ENCODE peak calls at places on chromosomes 4 and X, in nine cellular contexts. Z is stomach; F is CD4-positive, alpha-beta T cell; R is fibroblast of the aortic adventitia; G is GM13977; K is GM13976; Y is left ventricle myocardium inferior; H is HFFc6; T is heart left ventricle. S is an unnamed sample.

GRCh38 chr4:147108409-147108808 is 162.7 kb upstream of the TTC29 start:
- DNase-seq in Z (no peak), F (no peak), R (peak), G (no peak), K (no peak), Y (no peak), H (peak), T (no peak), S (no peak)

GRCh38 chrX:7876957-7877356 is 34.0 kb downstream of the VCX start:
- DNase-seq in Z (no peak), F (no peak), R (no peak), G (no peak), K (no peak), Y (no peak), H (no peak), T (no peak), S (no peak)

GRCh38 chr4:35138449-35138848 is 1105.9 kb downstream of the ARAP2 start:
- DNase-seq in Z (no peak), F (no peak), R (no peak), G (no peak), K (no peak), Y (no peak), H (no peak), T (no peak), S (no peak)

GRCh38 chr4:3421470-3421869 is 20.3 kb upstream of the HGFAC start:
- DNase-seq in Z (no peak), F (no peak), R (no peak), G (no peak), K (no peak), Y (no peak), H (no peak), T (peak), S (no peak)

GRCh38 chrX:28398352-28398751 is 188.9 kb upstream of the IL1RAPL1 start:
- DNase-seq in Z (no peak), F (no peak), R (no peak), G (no peak), K (no peak), Y (no peak), H (no peak), T (no peak), S (no peak)

GRCh38 chr4:173834151-173834550 is 304.1 kb upstream of the HAND2 start:
- DNase-seq in Z (no peak), F (no peak), R (peak), G (no peak), K (no peak), Y (no peak), H (no peak), T (no peak), S (no peak)

GRCh38 chrX:30308263-30309138 is 689 bp downstream of the NR0B1 start:
- DNase-seq in Z (no peak), F (no peak), R (no peak), G (peak), K (peak), Y (no peak), H (no peak), T (no peak), S (no peak)

GRCh38 chr4:15457401-15458201 is 12.1 kb upstream of the CC2D2A start:
- DNase-seq in Z (no peak), F (no peak), R (peak), G (peak), K (peak), Y (no peak), H (peak), T (no peak), S (no peak)

GRCh38 chr4:109699553-109700225 is 3.6 kb downstream of the CASP6 start:
- DNase-seq in Z (no peak), F (no peak), R (no peak), G (no peak), K (no peak), Y (no peak), H (no peak), T (no peak), S (no peak)

GRCh38 chrX:12013220-12013619 is 125.1 kb upstream of the FRMPD4 start:
- DNase-seq in Z (no peak), F (no peak), R (peak), G (no peak), K (no peak), Y (no peak), H (peak), T (no peak), S (no peak)

GRCh38 chr4:184168406-184169019 is 49.2 kb downstream of the ENPP6 start:
- DNase-seq in Z (peak), F (peak), R (peak), G (peak), K (peak), Y (peak), H (peak), T (peak), S (peak)

GRCh38 chr4:116829187-116829586 is 256.2 kb downstream of the TRAM1L1 start:
- DNase-seq in Z (no peak), F (no peak), R (no peak), G (no peak), K (no peak), Y (no peak), H (no peak), T (no peak), S (no peak)

GRCh38 chr4:129176864-129177263 is 80.9 kb downstream of the C4orf33 start:
- DNase-seq in Z (no peak), F (no peak), R (no peak), G (no peak), K (no peak), Y (no peak), H (no peak), T (no peak), S (no peak)

GRCh38 chr4:73891739-73892405 is 22.7 kb downstream of the CXCL1 start:
- DNase-seq in Z (no peak), F (no peak), R (peak), G (no peak), K (no peak), Y (no peak), H (peak), T (no peak), S (no peak)

GRCh38 chr4:62252728-62253127 is 1052.6 kb downstream of the ADGRL3 start:
- DNase-seq in Z (no peak), F (no peak), R (no peak), G (no peak), K (no peak), Y (no peak), H (no peak), T (no peak), S (no peak)

GRCh38 chr4:41611881-41612871 is 74.2 kb downstream of the LIMCH1 start:
- DNase-seq in Z (peak), F (no peak), R (peak), G (no peak), K (no peak), Y (peak), H (no peak), T (peak), S (no peak)

GRCh38 chr4:38993683-38994082 is 38.5 kb downstream of the TMEM156 start:
- DNase-seq in Z (no peak), F (no peak), R (no peak), G (no peak), K (no peak), Y (no peak), H (no peak), T (no peak), S (no peak)

GRCh38 chr4:7217453-7218310 is 25.3 kb downstream of the SORCS2 start:
- DNase-seq in Z (peak), F (no peak), R (no peak), G (no peak), K (no peak), Y (no peak), H (no peak), T (no peak), S (no peak)

GRCh38 chrX:2479420-2479780 is 21.4 kb downstream of the DHRSX start:
- DNase-seq in Z (no peak), F (no peak), R (no peak), G (no peak), K (no peak), Y (no peak), H (no peak), T (no peak), S (no peak)

GRCh38 chr4:122602277-122603142 is 18.4 kb downstream of the IL21 start:
- DNase-seq in Z (no peak), F (no peak), R (peak), G (peak), K (peak), Y (no peak), H (peak), T (no peak), S (no peak)

GRCh38 chr4:4614925-4615678 is 73.3 kb upstream of the STX18 start:
- DNase-seq in Z (no peak), F (no peak), R (peak), G (no peak), K (no peak), Y (no peak), H (peak), T (no peak), S (no peak)

GRCh38 chr4:118829107-118829506 is 6.8 kb downstream of the SEC24D start:
- DNase-seq in Z (no peak), F (no peak), R (no peak), G (no peak), K (no peak), Y (no peak), H (no peak), T (no peak), S (no peak)

GRCh38 chrX:137915466-137915865 is 349.5 kb downstream of the ZIC3 start:
- DNase-seq in Z (no peak), F (no peak), R (no peak), G (no peak), K (no peak), Y (no peak), H (no peak), T (no peak), S (no peak)

GRCh38 chrX:137432609-137433008 is 133.3 kb upstream of the ZIC3 start:
- DNase-seq in Z (no peak), F (no peak), R (no peak), G (peak), K (peak), Y (no peak), H (no peak), T (no peak), S (no peak)

GRCh38 chr4:98663226-98664006 is 5.0 kb upstream of the TSPAN5 start:
- DNase-seq in Z (no peak), F (peak), R (no peak), G (peak), K (peak), Y (peak), H (no peak), T (no peak), S (no peak)

GRCh38 chrX:13906103-13906502 is 89.2 kb upstream of the GPM6B start:
- DNase-seq in Z (no peak), F (no peak), R (no peak), G (no peak), K (no peak), Y (no peak), H (no peak), T (no peak), S (no peak)

GRCh38 chr4:94533405-94534223 is 81.9 kb downstream of the PDLIM5 start:
- DNase-seq in Z (no peak), F (no peak), R (no peak), G (no peak), K (no peak), Y (no peak), H (no peak), T (no peak), S (no peak)

GRCh38 chrX:43121637-43122036 is 343.7 kb upstream of the PPP1R2C start:
- DNase-seq in Z (no peak), F (no peak), R (no peak), G (no peak), K (no peak), Y (no peak), H (no peak), T (no peak), S (no peak)

DNA sequence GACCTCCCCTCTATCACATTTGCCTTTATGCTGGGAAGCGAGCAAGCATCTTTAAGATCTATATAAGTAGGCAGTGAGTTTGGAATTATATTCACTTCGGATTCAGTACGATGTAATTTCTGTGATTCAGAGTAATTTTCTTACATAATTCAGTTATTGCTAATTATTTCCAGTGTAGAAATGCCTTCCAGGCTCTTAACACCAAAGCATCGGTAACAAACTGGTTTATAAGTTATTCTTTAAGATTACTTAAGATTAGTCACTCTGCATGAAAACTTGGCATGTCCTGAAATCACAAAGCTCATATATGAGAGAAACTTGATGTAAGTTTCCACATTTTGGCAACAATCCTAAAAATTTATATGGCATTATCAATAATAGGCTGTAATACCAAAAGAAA is 120.8 kb downstream of the ADAMTS3 start:
- DNase-seq in Z (no peak), F (no peak), R (no peak), G (no peak), K (no peak), Y (no peak), H (no peak), T (no peak), S (no peak)
- TF ChIP-seq CTCF in Z (no peak), F (no peak), R (no peak), G (no peak), K (no peak), Y (no peak), H (no peak), T (no peak), S (no peak)

GRCh38 chr4:158667651-158668198 is 4.0 kb downstream of the C4orf46 start:
- DNase-seq in Z (no peak), F (peak), R (peak), G (peak), K (peak), Y (no peak), H (no peak), T (no peak), S (no peak)
- TF ChIP-seq CTCF in Z (peak), F (peak), R (peak), G (no peak), K (no peak), Y (peak), H (peak), T (peak), S (no peak)

DNA sequence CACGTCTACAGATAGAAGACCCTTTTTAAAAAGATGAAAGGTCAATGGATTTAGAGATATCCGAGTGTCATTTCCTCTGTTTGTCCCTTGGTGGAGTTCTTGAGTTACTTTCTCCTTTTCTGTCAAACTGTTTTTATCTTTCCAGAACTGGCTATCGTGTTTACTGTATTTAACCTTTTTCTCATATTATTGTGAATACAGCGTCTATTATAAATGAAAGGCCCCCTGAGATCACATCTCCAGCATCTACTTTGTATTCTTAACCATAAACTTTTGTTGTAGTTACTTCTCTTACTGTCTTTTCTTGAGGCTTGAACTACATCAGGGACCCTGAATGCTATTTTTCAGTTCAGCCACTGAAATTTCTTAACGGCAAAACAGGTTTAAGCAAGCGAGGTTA is 4.0 kb upstream of the PCDH7 start:
- DNase-seq in Z (no peak), F (no peak), R (peak), G (peak), K (peak), Y (no peak), H (peak), T (no peak), S (no peak)
- TF ChIP-seq CTCF in Z (no peak), F (no peak), R (peak), G (peak), K (peak), Y (peak), H (peak), T (no peak), S (no peak)

GRCh38 chrX:37995428-37995827 is 10.9 kb upstream of the SYTL5 start:
- DNase-seq in Z (no peak), F (no peak), R (no peak), G (no peak), K (no peak), Y (no peak), H (no peak), T (no peak), S (no peak)
- TF ChIP-seq CTCF in Z (no peak), F (no peak), R (no peak), G (no peak), K (no peak), Y (no peak), H (no peak), T (no peak), S (no peak)

GRCh38 chr4:64911846-64912245 is 502.6 kb upstream of the TECRL start:
- DNase-seq in Z (no peak), F (no peak), R (no peak), G (no peak), K (no peak), Y (no peak), H (no peak), T (no peak), S (no peak)
- TF ChIP-seq CTCF in Z (no peak), F (no peak), R (no peak), G (no peak), K (no peak), Y (no peak), H (no peak), T (no peak), S (no peak)

S was measured in omental fat pad.